ENCODE peak calls at places on chromosomes 13 and 19, in ten cellular contexts. V is CD4-positive, alpha-beta memory T cell; Q is mucosa of descending colon; W is CD4-positive, CD25-positive, alpha-beta regulatory T cell; S is bronchial epithelial cell; J is thoracic aorta; K is CD8-positive, alpha-beta T cell; I is esophagus muscularis mucosa; L is fibroblast of lung; D is stomach. Z is an unnamed sample. For H3K36me3, the result is how much of the 10 kb centered on the place peaks cover.

GRCh38 chr19:45528744-45529453 is 21.6 kb downstream of the VASP start:
- DNase-seq in I (no peak), S (peak), K (no peak), L (peak), W (no peak), D (peak), V (no peak), Q (peak), J (no peak), Z (peak)

GRCh38 chr19:5059191-5059579 is 90.3 kb downstream of the KDM4B start:
- DNase-seq in D (no peak), S (no peak), K (no peak), I (no peak), L (no peak), Q (no peak), V (no peak), W (no peak), J (no peak), Z (no peak)

GRCh38 chr19:39686739-39687138 is 17.5 kb upstream of the LGALS14 start:
- DNase-seq in Q (no peak), L (no peak), I (no peak), W (no peak), V (no peak), J (no peak), D (no peak), S (no peak), K (no peak), Z (no peak)

GRCh38 chr19:3178377-3178972 is at the start of gene S1PR4:
- DNase-seq in V (peak), K (peak), J (no peak), Q (peak), D (no peak), S (no peak), W (peak), L (no peak), I (no peak), Z (no peak)

GRCh38 chr13:113768018-113768905 is 9.2 kb downstream of the TMEM255B start:
- DNase-seq in Q (no peak), J (no peak), W (no peak), K (no peak), I (no peak), V (no peak), D (no peak), L (no peak), S (no peak), Z (no peak)

GRCh38 chr13:107551521-107551920 is 663.8 kb downstream of the LIG4 start:
- DNase-seq in J (no peak), I (no peak), V (no peak), D (no peak), W (no peak), S (no peak), K (no peak), Q (no peak), L (peak), Z (no peak)

GRCh38 chr13:29379281-29379680 is 216.2 kb downstream of the SLC7A1 start:
- DNase-seq in J (no peak), I (peak), V (no peak), Q (no peak), D (no peak), W (no peak), L (no peak), S (no peak), K (no peak), Z (no peak)

GRCh38 chr13:39259371-39259770 is 221.1 kb downstream of the NHLRC3 start:
- DNase-seq in D (no peak), V (no peak), J (no peak), Q (no peak), S (no peak), L (no peak), W (no peak), K (no peak), I (no peak), Z (no peak)

GRCh38 chr13:41693434-41693833 is 236.1 kb downstream of the RGCC start:
- DNase-seq in L (no peak), Q (no peak), D (no peak), K (no peak), I (no peak), W (no peak), S (peak), V (no peak), J (no peak), Z (no peak)

GRCh38 chr19:4815426-4816387 is 15.8 kb downstream of the TICAM1 start:
- DNase-seq in J (peak), V (peak), W (peak), L (peak), S (peak), Q (peak), I (peak), D (peak), K (peak), Z (peak)

GRCh38 chr19:19006213-19006612 is 27.1 kb downstream of the SUGP2 start:
- DNase-seq in J (no peak), L (no peak), W (no peak), Q (no peak), S (no peak), K (no peak), D (no peak), I (no peak), V (no peak), Z (no peak)

GRCh38 chr19:19010551-19010950 is 22.8 kb downstream of the SUGP2 start:
- DNase-seq in I (no peak), Q (no peak), S (no peak), V (no peak), W (no peak), L (no peak), D (no peak), K (peak), J (no peak), Z (no peak)

GRCh38 chr19:19004144-19004543 is 29.2 kb downstream of the SUGP2 start:
- DNase-seq in L (no peak), S (no peak), D (no peak), V (no peak), J (no peak), Q (no peak), K (no peak), W (no peak), I (no peak), Z (no peak)

DNA sequence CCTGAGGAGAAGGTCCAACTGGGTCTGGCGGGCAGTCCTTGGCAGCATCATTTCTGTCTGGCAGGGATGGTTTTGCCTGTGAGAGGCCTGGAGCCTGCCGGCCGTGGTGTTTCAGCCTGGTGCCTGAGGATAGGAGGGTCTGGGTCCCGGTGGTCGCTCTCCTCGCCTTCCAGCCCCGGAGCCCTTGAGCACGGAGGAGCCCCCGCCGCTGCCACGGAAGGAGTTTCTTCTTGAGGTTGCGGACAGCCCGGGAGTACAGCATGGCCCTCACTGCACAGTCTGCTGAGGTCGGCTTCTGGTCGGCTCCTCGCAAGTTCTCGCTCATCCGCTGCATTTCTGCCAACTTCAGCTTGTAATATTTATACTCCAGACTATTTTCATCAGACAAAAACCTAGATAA is 23.4 kb downstream of the SUGP2 start:
- DNase-seq in I (no peak), D (no peak), J (no peak), Q (no peak), S (no peak), K (no peak), W (no peak), V (no peak), L (no peak), Z (no peak)
- H3K36me3 ChIP-seq in I (half or more), D (half or more), J (half or more), Q (under half), S (under half), K (under half), W (half or more), V (half or more), L (under half), Z (half or more)

DNA sequence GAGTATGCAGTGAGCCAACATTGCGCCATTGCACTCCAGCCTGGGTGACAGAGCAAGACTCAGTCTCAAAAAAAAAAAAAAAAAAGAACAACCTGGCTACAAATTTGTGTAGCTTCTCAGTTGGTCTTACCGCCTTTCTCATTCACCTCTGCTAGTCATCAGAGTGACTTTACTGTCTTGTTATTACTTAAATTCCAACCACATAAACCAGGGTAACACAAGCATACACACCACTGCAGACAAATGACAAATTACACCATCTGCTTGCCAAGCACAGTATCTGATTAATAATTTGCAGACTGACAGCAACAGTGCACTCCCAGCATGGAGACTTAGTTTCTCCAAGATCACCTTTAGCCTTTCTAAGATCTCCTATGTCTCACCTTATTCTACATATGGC is 11.0 kb downstream of the ZNF14 start:
- DNase-seq in V (no peak), D (no peak), J (no peak), I (no peak), L (no peak), K (no peak), Q (no peak), W (no peak), S (no peak), Z (no peak)
- H3K36me3 ChIP-seq in V (under half), D (under half), J (under half), I (under half), L (under half), K (under half), Q (under half), W (under half), S (under half), Z (under half)

GRCh38 chr19:12952488-12953455 is 4.3 kb downstream of the GADD45GIP1 start:
- DNase-seq in S (peak), L (peak), J (peak), W (no peak), K (no peak), V (no peak), D (no peak), Q (no peak), I (no peak), Z (peak)

GRCh38 chr19:12955996-12956395 is 1.0 kb downstream of the GADD45GIP1 start:
- DNase-seq in Q (no peak), D (no peak), L (no peak), W (no peak), S (no peak), J (no peak), I (no peak), V (no peak), K (no peak), Z (no peak)

GRCh38 chr19:12956446-12957388 is at the start of gene GADD45GIP1:
- DNase-seq in Q (peak), D (peak), V (peak), J (no peak), K (peak), W (peak), S (no peak), I (no peak), L (peak), Z (peak)

GRCh38 chr19:12954150-12954962 is 2.7 kb downstream of the GADD45GIP1 start:
- DNase-seq in J (no peak), Q (no peak), K (no peak), L (no peak), I (no peak), S (no peak), W (no peak), D (no peak), V (no peak), Z (peak)

DNA sequence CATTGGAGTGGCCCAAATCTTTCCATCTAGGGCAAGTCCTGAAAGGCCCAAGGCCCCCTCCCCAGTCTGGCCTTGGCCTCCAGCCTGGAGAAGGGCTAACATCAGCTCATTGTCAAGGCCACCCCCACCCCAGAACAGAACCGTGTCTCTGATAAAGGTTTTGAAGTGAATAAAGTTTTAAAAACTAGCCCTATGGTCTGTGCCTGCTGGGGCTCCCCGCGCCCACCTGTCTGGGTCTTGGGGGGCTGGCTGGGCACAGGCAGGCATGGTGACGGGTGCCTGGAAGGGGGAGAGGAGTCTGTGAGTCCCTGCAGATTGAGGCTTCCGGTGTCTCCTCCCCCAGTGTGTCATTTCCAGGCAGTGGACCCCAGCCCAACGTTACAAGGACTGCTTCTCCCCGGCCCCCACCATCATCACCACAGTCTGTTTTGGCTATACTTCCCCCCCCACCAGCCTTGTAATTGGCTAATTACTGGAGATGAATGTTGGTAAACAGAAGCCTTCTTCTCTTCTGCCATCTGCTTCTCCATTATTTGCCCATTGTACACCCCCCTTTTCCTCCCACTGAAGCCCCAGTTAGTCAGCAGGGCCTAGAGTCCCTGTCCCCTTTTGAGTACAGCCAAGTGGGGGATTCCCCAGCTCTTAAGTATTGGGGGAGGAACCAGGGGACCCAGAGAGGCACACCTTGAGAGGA is 3.4 kb downstream of the GADD45GIP1 start:
- DNase-seq in I (no peak), K (no peak), L (no peak), S (no peak), W (no peak), D (no peak), J (no peak), Q (no peak), V (no peak), Z (no peak)
- H3K36me3 ChIP-seq in I (half or more), K (under half), L (under half), S (under half), W (under half), D (half or more), J (under half), Q (under half), V (under half), Z (half or more)

DNA sequence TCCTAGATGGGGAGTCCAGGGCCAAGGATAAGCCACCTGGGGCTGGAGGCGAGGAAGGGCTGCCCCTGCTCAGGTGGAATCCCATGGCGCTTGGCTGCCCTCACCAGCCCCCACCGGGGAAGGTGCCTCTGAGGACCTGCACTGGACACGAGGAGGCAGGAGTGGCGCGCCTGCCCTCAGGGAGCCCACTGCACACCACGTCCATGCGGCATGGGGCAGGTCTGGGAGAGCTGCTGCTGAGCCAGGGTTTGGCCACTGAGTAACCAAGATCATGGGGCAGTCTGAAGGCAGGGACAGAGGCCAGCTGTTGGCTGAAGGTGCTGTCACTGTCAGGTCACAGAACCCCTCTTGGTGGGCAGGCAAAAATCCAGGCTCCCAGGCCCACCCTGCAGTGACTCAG is 25.9 kb downstream of the ELAVL1 start:
- DNase-seq in J (no peak), Q (no peak), K (no peak), S (no peak), L (no peak), W (no peak), V (no peak), I (no peak), D (no peak), Z (no peak)
- H3K36me3 ChIP-seq in J (under half), Q (under half), K (under half), S (under half), L (under half), W (half or more), V (half or more), I (half or more), D (half or more), Z (half or more)

DNA sequence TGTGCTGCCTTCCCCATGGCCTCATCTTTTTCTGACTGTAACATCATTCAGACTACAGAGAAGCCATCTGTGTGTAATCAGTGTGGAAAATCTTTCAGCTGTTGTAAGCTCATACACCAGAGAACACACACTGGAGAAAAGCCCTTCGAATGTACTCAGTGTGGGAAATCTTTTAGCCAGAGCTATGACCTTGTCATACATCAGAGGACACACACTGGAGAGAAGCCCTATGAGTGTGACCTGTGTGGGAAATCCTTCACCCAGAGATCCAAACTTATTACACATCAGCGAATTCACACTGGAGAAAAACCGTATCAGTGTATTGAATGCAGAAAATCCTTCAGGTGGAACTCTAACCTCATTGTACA is 17.2 kb upstream of the ZNF8 start:
- DNase-seq in S (no peak), W (no peak), K (no peak), L (peak), J (no peak), Q (no peak), I (no peak), D (no peak), V (no peak), Z (no peak)
- H3K36me3 ChIP-seq in S (under half), W (under half), K (under half), L (under half), J (half or more), Q (under half), I (half or more), D (half or more), V (under half), Z (half or more)

DNA sequence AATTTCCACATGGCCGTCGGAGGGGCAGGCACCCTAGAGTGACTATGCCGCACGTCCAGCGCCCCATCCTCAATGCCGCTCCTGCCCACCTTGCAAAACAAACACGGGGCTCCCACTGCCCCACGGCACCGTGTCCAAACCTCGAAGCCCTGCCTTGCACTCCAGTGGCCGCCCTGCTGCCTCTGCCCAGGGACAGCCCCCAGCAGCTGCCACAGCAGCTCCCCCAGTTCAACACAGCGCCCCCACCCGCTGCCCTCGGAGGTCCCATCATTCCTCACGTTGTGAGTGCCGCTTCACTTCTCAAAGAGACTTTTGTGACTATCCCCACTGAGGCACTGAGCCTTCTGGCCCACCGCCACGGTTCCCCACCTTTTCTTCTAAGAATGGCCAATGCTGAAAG is 22.3 kb upstream of the TMEM160 start:
- DNase-seq in D (no peak), V (no peak), J (no peak), S (no peak), K (no peak), L (no peak), W (no peak), I (no peak), Q (no peak), Z (no peak)
- H3K36me3 ChIP-seq in D (half or more), V (half or more), J (half or more), S (under half), K (under half), L (under half), W (half or more), I (half or more), Q (under half), Z (half or more)

GRCh38 chr13:98411617-98412310 is 165.1 kb downstream of the STK24 start:
- DNase-seq in W (no peak), D (no peak), I (no peak), L (no peak), K (no peak), Q (no peak), J (no peak), V (no peak), S (no peak), Z (no peak)

GRCh38 chr13:98419786-98420559 is 156.9 kb downstream of the STK24 start:
- DNase-seq in D (no peak), V (no peak), L (no peak), J (no peak), K (no peak), W (no peak), Q (no peak), S (no peak), I (no peak), Z (no peak)

GRCh38 chr13:98416408-98416807 is 160.5 kb downstream of the STK24 start:
- DNase-seq in W (no peak), K (no peak), V (no peak), S (peak), L (no peak), I (no peak), D (peak), J (no peak), Q (peak), Z (no peak)

GRCh38 chr13:98413796-98414195 is 163.1 kb downstream of the STK24 start:
- DNase-seq in L (no peak), V (no peak), W (no peak), J (no peak), I (no peak), D (no peak), K (no peak), Q (no peak), S (no peak), Z (no peak)

GRCh38 chr13:98415326-98416070 is 161.4 kb downstream of the STK24 start:
- DNase-seq in V (no peak), W (no peak), Q (no peak), J (no peak), K (no peak), L (no peak), D (no peak), S (no peak), I (no peak), Z (no peak)
- H3K36me3 ChIP-seq in V (under half), W (under half), Q (under half), J (under half), K (under half), L (under half), D (under half), S (under half), I (half or more), Z (under half)